ENCODE peak calls at places on chromosomes 6 and 20, in six cellular contexts. One of them, this sample, is unnamed.

GRCh38 chr20:51586005-51586440 is 43.5 kb upstream of the NFATC2 start:
- DNase-seq in neuronal stem cell: no peak
- DNase-seq in IMR-90: peak
- DNase-seq in H1: no peak
- DNase-seq in trophoblast cell: peak
- DNase-seq in mesenchymal stem cell: peak
- DNase-seq in this sample: peak

GRCh38 chr6:27785297-27785696 is 126.9 kb downstream of the OR2B2 start:
- DNase-seq in mesenchymal stem cell: no peak
- DNase-seq in H1: no peak
- DNase-seq in neuronal stem cell: no peak
- DNase-seq in IMR-90: no peak
- DNase-seq in trophoblast cell: no peak
- DNase-seq in this sample: no peak

GRCh38 chr6:140768133-140768532 is 1364.6 kb upstream of the GJE1 start:
- DNase-seq in neuronal stem cell: no peak
- DNase-seq in IMR-90: no peak
- DNase-seq in trophoblast cell: no peak
- DNase-seq in H1: no peak
- DNase-seq in mesenchymal stem cell: no peak
- DNase-seq in this sample: no peak

GRCh38 chr6:1893470-1894130 is 283.9 kb downstream of the FOXC1 start:
- DNase-seq in H1: no peak
- DNase-seq in neuronal stem cell: no peak
- DNase-seq in trophoblast cell: no peak
- DNase-seq in mesenchymal stem cell: no peak
- DNase-seq in IMR-90: no peak
- DNase-seq in this sample: peak

GRCh38 chr6:133131621-133132020 is 109.5 kb upstream of the EYA4 start:
- DNase-seq in H1: no peak
- DNase-seq in neuronal stem cell: no peak
- DNase-seq in mesenchymal stem cell: no peak
- DNase-seq in trophoblast cell: no peak
- DNase-seq in IMR-90: no peak
- DNase-seq in this sample: no peak

GRCh38 chr20:64144144-64144912 is 19.9 kb upstream of the MYT1 start:
- DNase-seq in trophoblast cell: no peak
- DNase-seq in mesenchymal stem cell: no peak
- DNase-seq in H1: no peak
- DNase-seq in neuronal stem cell: no peak
- DNase-seq in IMR-90: no peak
- DNase-seq in this sample: no peak

GRCh38 chr6:80520195-80520594 is 413.7 kb downstream of the BCKDHB start:
- DNase-seq in trophoblast cell: no peak
- DNase-seq in neuronal stem cell: no peak
- DNase-seq in IMR-90: peak
- DNase-seq in H1: no peak
- DNase-seq in mesenchymal stem cell: peak
- DNase-seq in this sample: no peak

GRCh38 chr6:143896096-143896880 is 32.0 kb downstream of the ZC2HC1B start:
- DNase-seq in H1: no peak
- DNase-seq in trophoblast cell: peak
- DNase-seq in neuronal stem cell: no peak
- DNase-seq in IMR-90: no peak
- DNase-seq in mesenchymal stem cell: peak
- DNase-seq in this sample: peak

GRCh38 chr20:31821427-31821826 is 2.3 kb downstream of the MYLK2 start:
- DNase-seq in IMR-90: no peak
- DNase-seq in mesenchymal stem cell: no peak
- DNase-seq in trophoblast cell: no peak
- DNase-seq in H1: no peak
- DNase-seq in neuronal stem cell: no peak
- DNase-seq in this sample: no peak

GRCh38 chr6:143232849-143233248 is 172.2 kb downstream of the AIG1 start:
- DNase-seq in H1: no peak
- DNase-seq in mesenchymal stem cell: peak
- DNase-seq in neuronal stem cell: peak
- DNase-seq in trophoblast cell: peak
- DNase-seq in IMR-90: peak
- DNase-seq in this sample: peak

GRCh38 chr6:82072771-82073170 is 174.8 kb downstream of the IBTK start:
- DNase-seq in IMR-90: peak
- DNase-seq in H1: no peak
- DNase-seq in mesenchymal stem cell: peak
- DNase-seq in trophoblast cell: no peak
- DNase-seq in neuronal stem cell: no peak
- DNase-seq in this sample: no peak

GRCh38 chr6:139020689-139021088 is 7.9 kb upstream of the ABRACL start:
- DNase-seq in IMR-90: no peak
- DNase-seq in mesenchymal stem cell: no peak
- DNase-seq in neuronal stem cell: no peak
- DNase-seq in H1: no peak
- DNase-seq in trophoblast cell: no peak
- DNase-seq in this sample: no peak

GRCh38 chr6:26125015-26125690 is 37.9 kb downstream of the HFE start:
- DNase-seq in neuronal stem cell: no peak
- DNase-seq in H1: no peak
- DNase-seq in mesenchymal stem cell: peak
- DNase-seq in trophoblast cell: no peak
- DNase-seq in IMR-90: no peak
- DNase-seq in this sample: no peak

GRCh38 chr20:34541917-34542316 is 16.6 kb upstream of the MAP1LC3A start:
- DNase-seq in trophoblast cell: no peak
- DNase-seq in H1: no peak
- DNase-seq in IMR-90: no peak
- DNase-seq in mesenchymal stem cell: no peak
- DNase-seq in neuronal stem cell: no peak
- DNase-seq in this sample: no peak

GRCh38 chr20:8480597-8480996 is 348.5 kb downstream of the PLCB1 start:
- DNase-seq in IMR-90: no peak
- DNase-seq in trophoblast cell: no peak
- DNase-seq in H1: no peak
- DNase-seq in neuronal stem cell: no peak
- DNase-seq in mesenchymal stem cell: no peak
- DNase-seq in this sample: no peak

GRCh38 chr6:119200774-119201173 is 122.3 kb upstream of the FAM184A start:
- DNase-seq in trophoblast cell: no peak
- DNase-seq in H1: no peak
- DNase-seq in mesenchymal stem cell: no peak
- DNase-seq in IMR-90: no peak
- DNase-seq in neuronal stem cell: no peak
- DNase-seq in this sample: no peak

GRCh38 chr6:2630362-2630761 is 120.4 kb downstream of the MYLK4 start:
- DNase-seq in IMR-90: peak
- DNase-seq in H1: no peak
- DNase-seq in neuronal stem cell: no peak
- DNase-seq in trophoblast cell: peak
- DNase-seq in mesenchymal stem cell: peak
- DNase-seq in this sample: peak

GRCh38 chr20:58976095-58976730 is 4.8 kb upstream of the NELFCD start:
- DNase-seq in trophoblast cell: no peak
- DNase-seq in mesenchymal stem cell: peak
- DNase-seq in IMR-90: peak
- DNase-seq in neuronal stem cell: no peak
- DNase-seq in H1: no peak
- DNase-seq in this sample: no peak

GRCh38 chr20:34974246-34974645 is 18.6 kb downstream of the MYH7B start:
- DNase-seq in IMR-90: no peak
- DNase-seq in H1: no peak
- DNase-seq in neuronal stem cell: no peak
- DNase-seq in mesenchymal stem cell: no peak
- DNase-seq in trophoblast cell: no peak
- DNase-seq in this sample: no peak

GRCh38 chr6:45105170-45105820 is 222.8 kb upstream of the RUNX2 start:
- DNase-seq in trophoblast cell: no peak
- DNase-seq in neuronal stem cell: no peak
- DNase-seq in H1: no peak
- DNase-seq in IMR-90: peak
- DNase-seq in mesenchymal stem cell: no peak
- DNase-seq in this sample: no peak

GRCh38 chr6:145814035-145814500 is 527 bp downstream of the FBXO30 start:
- DNase-seq in IMR-90: no peak
- DNase-seq in neuronal stem cell: peak
- DNase-seq in trophoblast cell: peak
- DNase-seq in mesenchymal stem cell: peak
- DNase-seq in H1: no peak
- DNase-seq in this sample: peak

GRCh38 chr6:34484391-34484790 is 18.5 kb downstream of the PACSIN1 start:
- DNase-seq in trophoblast cell: no peak
- DNase-seq in H1: no peak
- DNase-seq in neuronal stem cell: no peak
- DNase-seq in mesenchymal stem cell: no peak
- DNase-seq in IMR-90: no peak
- DNase-seq in this sample: no peak
- H3K4me3 ChIP-seq in trophoblast cell: no peak
- H3K4me3 ChIP-seq in H1: no peak
- H3K4me3 ChIP-seq in neuronal stem cell: no peak
- H3K4me3 ChIP-seq in mesenchymal stem cell: no peak
- H3K4me3 ChIP-seq in IMR-90: no peak
- H3K4me3 ChIP-seq in this sample: no peak

DNA sequence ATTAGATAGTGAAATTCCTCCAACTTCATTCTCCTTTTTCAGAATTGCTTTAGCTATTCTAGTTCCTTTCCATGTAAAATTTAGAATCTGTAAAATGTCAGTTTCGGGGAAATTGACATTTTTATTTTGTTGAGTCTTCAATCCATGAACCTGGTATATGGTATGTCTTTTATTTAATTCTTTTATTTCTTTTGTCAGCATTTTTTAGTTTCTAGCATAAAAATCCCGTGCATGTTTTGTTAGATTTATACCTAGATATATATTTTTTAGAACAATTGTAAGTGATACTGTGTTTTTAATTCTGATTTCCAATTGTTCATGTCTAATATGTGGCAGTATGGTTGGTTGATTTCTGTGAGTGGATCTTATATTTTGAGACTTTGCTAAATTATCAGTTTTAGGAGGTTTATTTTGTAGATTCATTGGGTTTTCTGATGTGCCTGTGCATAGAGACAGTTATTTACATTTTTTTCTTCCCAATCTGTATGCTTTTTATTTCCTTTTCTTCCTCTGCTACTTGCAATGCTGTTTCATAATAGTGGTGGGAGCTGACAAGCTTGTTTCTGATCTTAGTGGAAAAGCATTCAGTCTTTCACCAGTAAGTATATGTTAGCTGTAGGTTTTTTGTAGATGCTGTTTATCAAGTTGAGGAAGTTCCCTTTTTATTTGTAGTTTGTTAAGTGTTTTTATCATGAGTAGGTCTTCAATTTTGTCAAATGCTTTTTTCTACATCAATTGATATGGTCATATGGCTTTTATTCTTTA is 13.7 kb downstream of the TAB2 start:
- DNase-seq in H1: no peak
- DNase-seq in trophoblast cell: no peak
- DNase-seq in IMR-90: peak
- DNase-seq in mesenchymal stem cell: peak
- DNase-seq in neuronal stem cell: no peak
- DNase-seq in this sample: no peak
- H3K4me2 ChIP-seq in H1: no peak
- H3K4me2 ChIP-seq in trophoblast cell: no peak
- H3K4me2 ChIP-seq in IMR-90: peak
- H3K4me2 ChIP-seq in mesenchymal stem cell: no peak
- H3K4me2 ChIP-seq in neuronal stem cell: no peak
- H3K4me2 ChIP-seq in this sample: no peak

GRCh38 chr6:104958720-104959452 is 2.0 kb downstream of the LIN28B start:
- DNase-seq in IMR-90: no peak
- DNase-seq in H1: no peak
- DNase-seq in mesenchymal stem cell: peak
- DNase-seq in neuronal stem cell: no peak
- DNase-seq in trophoblast cell: no peak
- DNase-seq in this sample: peak
- H2AK5ac ChIP-seq in IMR-90: no peak
- H2AK5ac ChIP-seq in H1: no peak
- H2AK5ac ChIP-seq in mesenchymal stem cell: no peak
- H2AK5ac ChIP-seq in neuronal stem cell: no peak
- H2AK5ac ChIP-seq in trophoblast cell: no peak
- H2AK5ac ChIP-seq in this sample: no peak

GRCh38 chr20:53656653-53657288 is 63.1 kb upstream of the ZNF217 start:
- DNase-seq in mesenchymal stem cell: peak
- DNase-seq in IMR-90: peak
- DNase-seq in neuronal stem cell: no peak
- DNase-seq in trophoblast cell: no peak
- DNase-seq in H1: no peak
- DNase-seq in this sample: no peak

GRCh38 chr20:53652859-53653520 is 59.4 kb upstream of the ZNF217 start:
- DNase-seq in trophoblast cell: no peak
- DNase-seq in neuronal stem cell: no peak
- DNase-seq in mesenchymal stem cell: no peak
- DNase-seq in H1: no peak
- DNase-seq in IMR-90: no peak
- DNase-seq in this sample: no peak

GRCh38 chr20:53655909-53656652 is 62.4 kb upstream of the ZNF217 start:
- DNase-seq in neuronal stem cell: no peak
- DNase-seq in trophoblast cell: peak
- DNase-seq in IMR-90: peak
- DNase-seq in H1: no peak
- DNase-seq in mesenchymal stem cell: peak
- DNase-seq in this sample: no peak

GRCh38 chr20:53654932-53655674 is 61.5 kb upstream of the ZNF217 start:
- DNase-seq in IMR-90: no peak
- DNase-seq in neuronal stem cell: no peak
- DNase-seq in mesenchymal stem cell: peak
- DNase-seq in trophoblast cell: peak
- DNase-seq in H1: no peak
- DNase-seq in this sample: no peak

GRCh38 chr20:53652090-53652858 is 58.6 kb upstream of the ZNF217 start:
- DNase-seq in H1: no peak
- DNase-seq in mesenchymal stem cell: peak
- DNase-seq in trophoblast cell: no peak
- DNase-seq in neuronal stem cell: no peak
- DNase-seq in IMR-90: peak
- DNase-seq in this sample: no peak
- H3K4me3 ChIP-seq in H1: no peak
- H3K4me3 ChIP-seq in mesenchymal stem cell: no peak
- H3K4me3 ChIP-seq in trophoblast cell: no peak
- H3K4me3 ChIP-seq in neuronal stem cell: no peak
- H3K4me3 ChIP-seq in IMR-90: no peak
- H3K4me3 ChIP-seq in this sample: no peak

DNA sequence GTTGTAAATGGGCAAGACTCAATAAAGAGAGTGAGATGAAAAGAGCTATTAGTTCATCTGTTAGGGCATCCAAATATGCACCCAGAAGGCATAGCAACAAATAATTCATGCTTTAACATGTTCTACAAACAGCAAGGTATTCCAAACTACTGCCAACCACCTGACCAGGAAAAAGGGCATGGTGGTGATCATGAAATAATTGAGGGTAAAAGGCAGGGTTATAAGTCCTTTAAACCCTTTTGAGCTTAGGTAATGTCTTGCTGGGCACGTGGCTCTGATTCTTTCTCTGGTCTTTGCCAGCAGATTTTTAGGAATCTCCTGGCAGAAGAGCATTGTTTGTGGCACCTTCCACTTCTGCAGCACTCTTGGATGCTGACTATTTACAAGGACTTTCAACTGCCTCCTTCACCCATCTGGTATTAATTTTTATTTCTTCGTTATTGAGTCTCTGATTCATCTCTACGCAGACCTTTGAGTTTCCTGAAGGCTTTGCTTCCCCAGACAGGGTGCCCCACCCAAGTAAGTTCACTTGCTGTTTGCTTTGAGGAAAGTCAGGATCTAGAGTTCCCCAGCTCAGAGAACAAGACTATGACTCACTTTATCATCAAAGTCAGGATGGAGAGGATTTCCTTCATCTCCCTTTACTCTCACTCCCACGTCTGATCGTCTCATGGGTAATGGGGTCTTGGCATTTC is 83.4 kb upstream of the NEDD9 start:
- DNase-seq in trophoblast cell: no peak
- DNase-seq in IMR-90: peak
- DNase-seq in neuronal stem cell: no peak
- DNase-seq in mesenchymal stem cell: peak
- DNase-seq in H1: no peak
- DNase-seq in this sample: no peak
- H3K4me2 ChIP-seq in trophoblast cell: no peak
- H3K4me2 ChIP-seq in IMR-90: no peak
- H3K4me2 ChIP-seq in neuronal stem cell: no peak
- H3K4me2 ChIP-seq in mesenchymal stem cell: no peak
- H3K4me2 ChIP-seq in H1: no peak
- H3K4me2 ChIP-seq in this sample: no peak

This sample was measured in mesendoderm.